ENCODE peak calls at places on chromosomes 13 and 19, in ten cellular contexts. W is A673, T is A549, G is right atrium auricular region, Q is heart left ventricle, M is fibroblast of lung, P is mesendoderm, X is RWPE2, O is neural progenitor cell, F is mammary epithelial cell. L is an unnamed sample.

GRCh38 chr19:35124098-35125060 is 8.8 kb downstream of the FXYD3 start:
- DNase-seq in W (peak; percentile 94), T (peak; percentile 100), G (peak; percentile 96), Q (peak; percentile 95), M (peak; percentile 91), P (peak; percentile 52), X (peak; percentile 91), O (peak; percentile 33), F (peak; percentile 89), L (peak; percentile 98)

GRCh38 chr19:10193666-10194499 is 870 bp downstream of the DNMT1 start:
- DNase-seq in W (peak; percentile 44), T (peak; percentile 49), G (peak; percentile 59), Q (no peak), M (peak; percentile 43), P (peak; percentile 32), X (peak; percentile 70), O (no peak), F (peak; percentile 63), L (peak; percentile 88)

GRCh38 chr13:21590231-21590630 is 13.7 kb downstream of the MICU2 start:
- DNase-seq in W (no peak), T (no peak), G (no peak), Q (no peak), M (peak; percentile 27), P (no peak), X (no peak), O (no peak), F (no peak), L (no peak)

GRCh38 chr19:3463039-3463958 is 17.0 kb downstream of the SMIM24 start:
- DNase-seq in W (no peak), T (no peak), G (no peak), Q (no peak), M (no peak), P (no peak), X (no peak), O (peak; percentile 58), F (no peak), L (no peak)

GRCh38 chr19:18684642-18684993 is 1.1 kb downstream of the CRTC1 start:
- DNase-seq in W (no peak), T (no peak), G (no peak), Q (no peak), M (no peak), P (no peak), X (no peak), O (no peak), F (no peak), L (no peak)

GRCh38 chr19:51440846-51441409 is 17.3 kb downstream of the SIGLEC8 start:
- DNase-seq in W (no peak), T (no peak), G (no peak), Q (no peak), M (no peak), P (no peak), X (no peak), O (no peak), F (no peak), L (peak; percentile 35)

GRCh38 chr19:33621811-33622504 is at the start of gene CHST8:
- DNase-seq in W (peak; percentile 72), T (no peak), G (no peak), Q (peak; percentile 39), M (no peak), P (peak; percentile 74), X (no peak), O (peak; percentile 92), F (peak; percentile 29), L (peak; percentile 69)

GRCh38 chr13:106143392-106143791 is 392.1 kb downstream of the EFNB2 start:
- DNase-seq in W (no peak), T (no peak), G (no peak), Q (no peak), M (peak; percentile 95), P (no peak), X (no peak), O (no peak), F (no peak), L (no peak)

GRCh38 chr13:65555973-65556372 is 1674.2 kb downstream of the PCDH9 start:
- DNase-seq in W (peak; percentile 3), T (no peak), G (no peak), Q (no peak), M (no peak), P (no peak), X (no peak), O (no peak), F (no peak), L (no peak)

GRCh38 chr19:7268737-7269098 is 25.5 kb downstream of the INSR start:
- DNase-seq in W (no peak), T (no peak), G (no peak), Q (no peak), M (no peak), P (no peak), X (no peak), O (no peak), F (no peak), L (no peak)

GRCh38 chr19:7267792-7268736 is 26.1 kb downstream of the INSR start:
- DNase-seq in W (no peak), T (no peak), G (no peak), Q (no peak), M (no peak), P (no peak), X (no peak), O (no peak), F (no peak), L (no peak)

DNA sequence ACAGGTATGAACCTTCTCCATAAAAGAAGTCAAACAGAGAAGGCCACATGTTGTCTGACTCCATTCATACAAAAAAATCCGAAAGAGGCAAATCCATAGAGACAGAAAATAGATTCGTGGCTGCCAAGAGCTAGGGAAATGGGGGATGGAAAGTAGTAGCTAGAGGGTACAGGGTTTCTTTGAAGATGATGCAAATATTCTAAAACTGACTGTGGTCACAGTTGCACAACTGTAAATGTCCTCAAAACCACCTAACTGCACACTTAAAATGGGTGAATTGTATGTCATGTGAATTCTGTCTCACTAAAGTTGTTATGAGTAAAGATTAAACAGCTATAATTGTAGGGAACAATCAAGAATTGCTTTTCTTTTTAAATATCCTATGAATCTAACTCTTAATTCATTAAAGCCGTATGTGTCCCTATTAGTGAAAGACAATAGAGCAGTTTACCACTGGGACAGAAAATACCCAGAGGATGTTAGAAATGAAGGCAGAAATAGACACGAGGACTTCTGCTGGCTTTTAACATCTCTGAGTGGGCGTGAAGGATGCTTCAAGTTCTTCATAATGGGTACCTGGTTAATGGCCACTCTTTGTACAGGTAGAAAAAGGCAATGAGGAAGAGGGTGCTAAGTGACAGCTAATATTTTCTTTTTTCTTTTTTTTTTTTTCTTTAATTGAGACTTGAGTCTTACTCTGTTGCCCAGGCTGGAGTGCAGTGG is 21.2 kb downstream of the INSR start:
- DNase-seq in W (no peak), T (no peak), G (no peak), Q (no peak), M (no peak), P (no peak), X (no peak), O (no peak), F (no peak), L (peak; percentile 41)
- H3K4me1 ChIP-seq in W (no peaks in the 10 kb centered on the region), T (no peaks in the 10 kb centered on the region), G (no peaks in the 10 kb centered on the region), Q (no peaks in the 10 kb centered on the region), M (no peaks in the 10 kb centered on the region), P (no peaks in the 10 kb centered on the region), X (no peaks in the 10 kb centered on the region), O (peaks cover 8% of the 10 kb centered on the region), F (no peaks in the 10 kb centered on the region), L (no peaks in the 10 kb centered on the region)

DNA sequence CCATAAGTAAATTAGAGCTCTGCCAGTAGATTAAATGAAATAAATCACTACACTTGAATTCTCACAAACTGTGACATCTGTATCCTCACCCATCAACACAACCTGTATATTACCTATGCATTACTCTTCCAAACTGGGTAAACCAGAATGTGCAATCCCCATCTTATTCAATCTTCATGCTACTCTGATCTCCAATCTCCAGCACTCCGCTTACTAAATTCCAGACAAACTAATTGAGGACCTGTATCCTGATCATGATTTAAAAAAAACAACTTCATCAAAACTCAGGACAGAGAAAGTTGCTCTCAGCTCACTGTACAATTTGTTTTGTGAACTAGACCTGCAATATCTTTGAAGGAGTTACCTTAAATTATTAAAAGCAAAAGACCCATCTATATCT is 74.4 kb downstream of the FOXO1 start:
- DNase-seq in W (no peak), T (no peak), G (no peak), Q (no peak), M (no peak), P (no peak), X (no peak), O (no peak), F (no peak), L (no peak)
- H3K4me1 ChIP-seq in W (peaks cover 10% of the 10 kb centered on the region), T (peaks cover 3% of the 10 kb centered on the region), G (no peaks in the 10 kb centered on the region), Q (peaks cover 39% of the 10 kb centered on the region), M (no peaks in the 10 kb centered on the region), P (peaks cover 11% of the 10 kb centered on the region), X (peaks cover 15% of the 10 kb centered on the region), O (peaks cover 7% of the 10 kb centered on the region), F (peaks cover 28% of the 10 kb centered on the region), L (peaks cover 5% of the 10 kb centered on the region)

GRCh38 chr19:52664461-52664860 is 26.3 kb upstream of the ZNF83 start:
- DNase-seq in W (no peak), T (no peak), G (no peak), Q (no peak), M (no peak), P (no peak), X (no peak), O (peak; percentile 57), F (no peak), L (no peak)

GRCh38 chr19:52660981-52661380 is 22.8 kb upstream of the ZNF83 start:
- DNase-seq in W (no peak), T (no peak), G (no peak), Q (no peak), M (no peak), P (no peak), X (no peak), O (no peak), F (no peak), L (no peak)

GRCh38 chr19:52658595-52658994 is 20.4 kb upstream of the ZNF83 start:
- DNase-seq in W (no peak), T (no peak), G (no peak), Q (no peak), M (no peak), P (no peak), X (no peak), O (no peak), F (no peak), L (no peak)

GRCh38 chr19:52662631-52663030 is 24.5 kb upstream of the ZNF83 start:
- DNase-seq in W (no peak), T (no peak), G (no peak), Q (no peak), M (no peak), P (no peak), X (no peak), O (no peak), F (peak; percentile 88), L (no peak)

DNA sequence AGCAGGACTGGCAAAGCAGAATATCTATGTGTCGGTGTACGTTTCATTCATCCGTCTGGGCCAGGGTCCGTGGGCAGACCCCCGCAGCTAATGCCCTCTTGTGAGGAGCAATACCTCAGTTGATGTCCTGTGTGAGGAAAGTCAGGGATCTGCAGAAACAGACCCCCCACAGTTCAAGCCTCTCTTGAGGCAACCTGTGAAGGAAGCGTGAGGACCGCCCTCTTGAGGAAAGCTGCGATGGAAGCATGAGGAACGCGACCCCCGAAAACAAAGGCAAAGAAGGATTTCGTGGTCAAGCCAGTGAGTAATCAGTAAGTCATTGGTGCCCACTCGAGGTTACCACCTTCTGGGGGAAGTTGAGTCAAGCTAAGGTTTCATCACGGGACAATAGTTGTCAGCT is 20.9 kb upstream of the ZNF83 start:
- DNase-seq in W (no peak), T (no peak), G (no peak), Q (no peak), M (no peak), P (peak; percentile 48), X (no peak), O (no peak), F (no peak), L (no peak)
- H3K4me1 ChIP-seq in W (no peaks in the 10 kb centered on the region), T (no peaks in the 10 kb centered on the region), G (no peaks in the 10 kb centered on the region), Q (no peaks in the 10 kb centered on the region), M (no peaks in the 10 kb centered on the region), P (no peaks in the 10 kb centered on the region), X (peaks cover 10% of the 10 kb centered on the region), O (peaks cover 3% of the 10 kb centered on the region), F (peaks cover 18% of the 10 kb centered on the region), L (no peaks in the 10 kb centered on the region)

GRCh38 chr13:33352023-33352422 is 66.5 kb upstream of the STARD13 start:
- DNase-seq in W (peak; percentile 62), T (no peak), G (no peak), Q (no peak), M (no peak), P (no peak), X (no peak), O (no peak), F (no peak), L (no peak)
- H3K4me1 ChIP-seq in W (peaks cover 24% of the 10 kb centered on the region), T (peaks cover 7% of the 10 kb centered on the region), G (no peaks in the 10 kb centered on the region), Q (peaks cover 10% of the 10 kb centered on the region), M (peaks cover 6% of the 10 kb centered on the region), P (peaks cover 2% of the 10 kb centered on the region), X (peaks cover 11% of the 10 kb centered on the region), O (no peaks in the 10 kb centered on the region), F (no peaks in the 10 kb centered on the region), L (peaks cover 32% of the 10 kb centered on the region)